ENCODE peak calls at places on chromosomes 13 and 19, in four cellular contexts. S is AG04450, U is heart left ventricle, E is small intestine. D is an unnamed sample.

GRCh38 chr19:45640849-45641273 is 1.7 kb upstream of the EML2 start:
- DNase-seq in S (no peak), U (no peak), E (no peak), D (no peak)

GRCh38 chr13:50549221-50549942 is 294.1 kb downstream of the DLEU7 start:
- DNase-seq in S (no peak), U (no peak), E (no peak), D (no peak)

GRCh38 chr19:3868770-3869456 is at the start of gene ZFR2:
- DNase-seq in S (no peak), U (no peak), E (no peak), D (no peak)

GRCh38 chr19:11555246-11555645 is 3.8 kb downstream of the ELOF1 start:
- DNase-seq in S (no peak), U (no peak), E (no peak), D (no peak)

GRCh38 chr13:33167521-33167920 is 118.0 kb downstream of the STARD13 start:
- DNase-seq in S (no peak), U (no peak), E (no peak), D (no peak)

GRCh38 chr13:100848304-100848703 is 173.7 kb upstream of the TMTC4 start:
- DNase-seq in S (no peak), U (no peak), E (no peak), D (no peak)

GRCh38 chr13:48518083-48518482 is 14.8 kb downstream of the RCBTB2 start:
- DNase-seq in S (no peak), U (no peak), E (no peak), D (no peak)

GRCh38 chr19:49403404-49404187 is 15.5 kb downstream of the KASH5 start:
- DNase-seq in S (no peak), U (no peak), E (no peak), D (no peak)

GRCh38 chr13:42876810-42877550 is 95.6 kb downstream of the FAM216B start:
- DNase-seq in S (no peak), U (no peak), E (no peak), D (no peak)

GRCh38 chr13:22271963-22272362 is 601.1 kb downstream of the FGF9 start:
- DNase-seq in S (no peak), U (no peak), E (no peak), D (no peak)

GRCh38 chr19:39413269-39413902 is 917 bp downstream of the PLEKHG2 start:
- DNase-seq in S (no peak), U (peak), E (no peak), D (no peak)

GRCh38 chr13:78341032-78341431 is 262.3 kb downstream of the POU4F1 start:
- DNase-seq in S (no peak), U (no peak), E (no peak), D (no peak)

GRCh38 chr13:110132178-110132975 is 174.6 kb downstream of the COL4A1 start:
- DNase-seq in S (no peak), U (no peak), E (no peak), D (no peak)

GRCh38 chr19:36139473-36140288 is at the start of gene CAPNS1:
- DNase-seq in S (peak), U (peak), E (peak), D (peak)

GRCh38 chr19:44746616-44746945 is 1.9 kb upstream of the BCL3 start:
- DNase-seq in S (no peak), U (no peak), E (no peak), D (no peak)

GRCh38 chr19:17334414-17335409 is at the start of gene ANO8:
- DNase-seq in S (peak), U (peak), E (peak), D (peak)
- H3K27ac ChIP-seq in S (no peak), U (peak), E (peak), D (peak)

GRCh38 chr13:38008636-38009035 is 139.1 kb upstream of the TRPC4 start:
- DNase-seq in S (no peak), U (no peak), E (peak), D (no peak)
- H3K27ac ChIP-seq in S (no peak), U (no peak), E (no peak), D (no peak)

GRCh38 chr19:51097166-51097736 is 11.0 kb downstream of the CTU1 start:
- DNase-seq in S (no peak), U (peak), E (peak), D (no peak)
- H3K27ac ChIP-seq in S (no peak), U (no peak), E (no peak), D (no peak)

GRCh38 chr13:111406636-111407035 is 86.2 kb downstream of the TEX29 start:
- DNase-seq in S (no peak), U (no peak), E (no peak), D (no peak)
- H3K27ac ChIP-seq in S (no peak), U (no peak), E (no peak), D (no peak)

D was measured in caudate nucleus.